ENCODE peak calls at places on chromosomes 7 and 10, in six cellular contexts. Z is fibroblast of mammary gland; D is stimulated activated naive CD8-positive, alpha-beta T cell treated with anti-CD3 and anti-CD28 coated beads, Interleukin-15, Interleukin-2, amounts not matched to agents 100 U/mL and 50 U/mL, for 24 hours; M is Ammon's horn; P is stimulated activated CD4-positive, alpha-beta T cell treated with anti-CD3 and anti-CD28 coated beads, Interleukin-15, amount 100 ng/mL, for 1 hour; W is NCI-H748 treated with DMSO at 0.1 percent for 48 hours. C is an unnamed sample.

GRCh38 chr7:33075818-33076483 is 13.4 kb upstream of the NT5C3A start:
- DNase-seq in D (no peak), Z (no peak), P (no peak), M (no peak), W (no peak), C (no peak)

GRCh38 chr10:101614957-101615759 is 27.0 kb downstream of the DPCD start:
- DNase-seq in P (no peak), W (no peak), D (no peak), Z (no peak), M (no peak), C (no peak)

GRCh38 chr7:12431886-12432285 is 28.2 kb upstream of the VWDE start:
- DNase-seq in D (no peak), M (no peak), Z (peak; percentile 38), P (no peak), W (no peak), C (no peak)

GRCh38 chr10:103872137-103872933 is 17.0 kb upstream of the SH3PXD2A start:
- DNase-seq in Z (peak; percentile 56), M (no peak), W (no peak), D (no peak), P (no peak), C (no peak)

GRCh38 chr10:109178576-109178975 is 744.7 kb downstream of the XPNPEP1 start:
- DNase-seq in D (no peak), M (no peak), P (no peak), W (no peak), Z (no peak), C (no peak)

GRCh38 chr7:158097511-158098124 is 490.0 kb downstream of the PTPRN2 start:
- DNase-seq in M (no peak), P (no peak), D (no peak), Z (no peak), W (peak; percentile 22), C (no peak)

GRCh38 chr10:88195841-88196240 is 332.4 kb downstream of the PTEN start:
- DNase-seq in Z (no peak), D (no peak), P (no peak), W (peak; percentile 16), M (no peak), C (no peak)

GRCh38 chr7:78487464-78487863 is 688.9 kb downstream of the PHTF2 start:
- DNase-seq in Z (no peak), M (no peak), W (peak; percentile 14), D (no peak), P (no peak), C (no peak)

GRCh38 chr10:103584216-103585010 is 90.9 kb downstream of the NEURL1 start:
- DNase-seq in Z (peak; percentile 25), M (no peak), W (no peak), D (peak; percentile 57), P (peak; percentile 47), C (peak; percentile 45)

GRCh38 chr7:82389847-82390246 is 53.7 kb downstream of the CACNA2D1 start:
- DNase-seq in P (no peak), M (no peak), Z (peak; percentile 16), W (no peak), D (no peak), C (no peak)

C was measured in T-helper 2 cell.